ENCODE peak calls at places on chromosome 18, in four cellular contexts. A, W, E and M are unnamed samples.

GRCh38 chr18:80254971-80255500 is 7.7 kb upstream of the PARD6G start:
- DNase-seq in A (no peak), W (no peak), E (no peak), M (no peak)

GRCh38 chr18:2302628-2303516 is 268.4 kb downstream of the METTL4 start:
- DNase-seq in A (no peak), W (no peak), E (no peak), M (no peak)

GRCh38 chr18:57352271-57352701 is at the start of gene ST8SIA3:
- DNase-seq in A (no peak), W (no peak), E (no peak), M (no peak)

GRCh38 chr18:12013186-12013916 is 32.0 kb downstream of the IMPA2 start:
- DNase-seq in A (no peak), W (no peak), E (no peak), M (no peak)

GRCh38 chr18:36496022-36496421 is 198.5 kb downstream of the FHOD3 start:
- DNase-seq in A (no peak), W (no peak), E (no peak), M (no peak)

GRCh38 chr18:3593381-3593903 is 143.5 kb downstream of the TGIF1 start:
- DNase-seq in A (no peak), W (no peak), E (no peak), M (no peak)

GRCh38 chr18:70195852-70196434 is 9.5 kb downstream of the RTTN start:
- DNase-seq in A (no peak), W (no peak), E (peak), M (no peak)

GRCh38 chr18:28095631-28096030 is 81.3 kb downstream of the CDH2 start:
- DNase-seq in A (no peak), W (no peak), E (no peak), M (no peak)

GRCh38 chr18:39862341-39862740 is 2092.7 kb upstream of the PIK3C3 start:
- DNase-seq in A (no peak), W (no peak), E (no peak), M (peak)

GRCh38 chr18:26406854-26407517 is 141.4 kb downstream of the KCTD1 start:
- DNase-seq in A (no peak), W (no peak), E (no peak), M (no peak)